ENCODE peak calls at places on chromosome 6, in ten cellular contexts. X is fibroblast of lung, I is ascending aorta, J is neural progenitor cell, V is cardiac muscle cell, O is stomach, Q is NB4, K is fibroblast of mammary gland, S is Peyer's patch, R is upper lobe of right lung. Z is an unnamed sample.

GRCh38 chr6:116278853-116279231 is 888 bp downstream of the TSPYL1 start:
- DNase-seq in O (no peak), S (no peak), J (no peak), I (no peak), K (peak), R (no peak), Q (no peak), X (peak), V (no peak), Z (no peak)

GRCh38 chr6:36241728-36242127 is 28.1 kb upstream of the PNPLA1 start:
- DNase-seq in V (no peak), K (peak), R (no peak), J (no peak), O (no peak), I (peak), Q (peak), S (no peak), X (peak), Z (peak)

GRCh38 chr6:33817520-33817919 is 13.7 kb upstream of the MLN start:
- DNase-seq in X (no peak), K (no peak), O (peak), J (no peak), R (no peak), I (no peak), V (no peak), S (no peak), Q (no peak), Z (no peak)

GRCh38 chr6:118318648-118319047 is 229.4 kb upstream of the PLN start:
- DNase-seq in J (no peak), Q (no peak), K (no peak), V (no peak), I (no peak), X (no peak), S (no peak), R (no peak), O (no peak), Z (no peak)

GRCh38 chr6:21582651-21583050 is 10.9 kb upstream of the SOX4 start:
- DNase-seq in R (no peak), S (no peak), I (no peak), X (no peak), O (no peak), J (no peak), K (peak), V (no peak), Q (no peak), Z (no peak)

GRCh38 chr6:118218156-118218555 is 311.1 kb downstream of the SLC35F1 start:
- DNase-seq in V (peak), S (no peak), O (no peak), X (no peak), K (no peak), R (no peak), J (no peak), Q (no peak), I (no peak), Z (no peak)

GRCh38 chr6:90643366-90643765 is 56.5 kb upstream of the MAP3K7 start:
- DNase-seq in Q (no peak), O (no peak), K (no peak), V (no peak), J (no peak), I (no peak), R (no peak), S (no peak), X (no peak), Z (no peak)

GRCh38 chr6:161618816-161619454 is 345.1 kb upstream of the AGPAT4 start:
- DNase-seq in V (peak), S (no peak), X (peak), O (no peak), R (no peak), K (peak), I (no peak), J (peak), Q (peak), Z (peak)

GRCh38 chr6:35237466-35237865 is 22.1 kb upstream of the ZNF76 start:
- DNase-seq in I (no peak), K (no peak), J (no peak), V (peak), O (no peak), X (no peak), S (no peak), R (no peak), Q (peak), Z (no peak)

GRCh38 chr6:40778918-40779317 is 191.8 kb upstream of the LRFN2 start:
- DNase-seq in I (no peak), X (no peak), J (no peak), V (no peak), Q (no peak), R (no peak), K (no peak), S (no peak), O (peak), Z (no peak)
- TF ChIP-seq CTCF in I (no peak), X (no peak), J (no peak), V (no peak), Q (no peak), R (no peak), K (no peak), S (no peak), O (no peak), Z (no peak)

DNA sequence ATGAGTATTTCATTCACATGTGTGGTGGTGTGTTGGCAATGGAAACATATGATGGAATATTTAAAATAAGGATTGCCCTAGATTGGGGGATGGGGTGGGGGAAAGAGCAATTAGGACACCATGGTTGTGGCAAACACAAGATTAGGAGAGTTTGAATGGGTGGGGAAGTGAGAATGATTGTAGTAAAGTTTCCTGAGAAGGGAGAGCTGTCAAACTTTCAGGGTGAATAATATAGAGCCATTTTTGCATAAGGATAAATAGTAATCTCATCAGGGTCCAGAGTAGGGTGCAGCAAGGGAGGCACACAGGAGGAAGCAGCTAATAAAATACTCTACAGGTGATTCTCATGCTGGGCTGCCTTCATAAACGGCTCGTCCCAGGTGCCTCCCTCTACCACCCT is 294.9 kb upstream of the MARCKS start:
- DNase-seq in K (no peak), Q (no peak), O (no peak), V (no peak), I (no peak), X (no peak), S (no peak), R (no peak), J (no peak), Z (no peak)
- H3K4me3 ChIP-seq in K (no peak), Q (no peak), O (no peak), V (no peak), I (no peak), X (no peak), S (no peak), R (no peak), J (no peak), Z (no peak)

GRCh38 chr6:1558388-1558787 is 51.3 kb upstream of the FOXC1 start:
- DNase-seq in S (no peak), O (no peak), Q (no peak), J (no peak), V (no peak), R (no peak), X (peak), K (peak), I (no peak), Z (no peak)

GRCh38 chr6:1554241-1554880 is 55.4 kb upstream of the FOXC1 start:
- DNase-seq in S (no peak), Q (peak), V (no peak), X (peak), J (peak), R (no peak), K (no peak), O (no peak), I (no peak), Z (peak)

GRCh38 chr6:1552296-1552761 is 57.4 kb upstream of the FOXC1 start:
- DNase-seq in K (peak), O (no peak), S (no peak), Q (peak), I (no peak), J (peak), R (no peak), V (no peak), X (peak), Z (peak)

GRCh38 chr6:1553562-1554088 is 56.1 kb upstream of the FOXC1 start:
- DNase-seq in I (no peak), R (no peak), O (no peak), J (no peak), K (peak), Q (peak), V (no peak), S (no peak), X (no peak), Z (no peak)

GRCh38 chr6:1554881-1555569 is 54.7 kb upstream of the FOXC1 start:
- DNase-seq in Q (peak), R (peak), X (peak), V (peak), J (peak), S (peak), I (peak), O (peak), K (peak), Z (peak)
- TF ChIP-seq CTCF in Q (peak), R (peak), X (peak), V (peak), J (peak), S (peak), I (peak), O (no peak), K (no peak), Z (peak)

GRCh38 chr6:8432614-8433013 is 2.7 kb downstream of the SLC35B3 start:
- DNase-seq in Q (no peak), V (no peak), S (no peak), R (no peak), K (peak), I (no peak), J (no peak), X (no peak), O (no peak), Z (no peak)
- H3K4me3 ChIP-seq in Q (peak), V (no peak), S (no peak), R (peak), K (no peak), I (no peak), J (no peak), X (peak), O (no peak), Z (no peak)

DNA sequence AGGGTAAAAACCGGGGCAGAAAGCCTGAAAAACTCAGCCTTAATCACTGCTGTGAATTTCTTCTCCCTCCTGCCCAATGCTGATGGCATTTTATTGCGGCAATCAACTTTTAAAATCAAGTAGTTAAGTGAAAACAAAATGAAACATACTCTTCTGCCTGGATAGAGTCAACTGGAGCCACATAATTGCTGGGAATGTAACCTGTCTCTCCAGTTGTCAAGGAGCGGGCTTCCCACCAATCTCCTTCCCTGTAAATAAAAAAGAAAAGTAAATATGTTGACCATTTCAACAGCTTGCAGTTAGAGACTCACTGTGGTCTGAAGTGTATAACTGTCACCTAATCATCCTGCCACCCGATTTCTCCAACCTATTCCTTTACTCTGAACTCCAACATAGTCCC is 102.1 kb upstream of the TRAF3IP2 start:
- DNase-seq in J (no peak), K (no peak), V (no peak), O (no peak), S (no peak), I (no peak), R (no peak), Q (no peak), X (no peak), Z (no peak)
- TF ChIP-seq CTCF in J (no peak), K (no peak), V (no peak), O (no peak), S (no peak), I (no peak), R (no peak), Q (no peak), X (no peak), Z (no peak)

GRCh38 chr6:5707646-5708045 is 299.1 kb downstream of the NRN1 start:
- DNase-seq in Q (no peak), V (no peak), X (no peak), S (no peak), K (no peak), I (peak), J (no peak), O (no peak), R (no peak), Z (no peak)
- H3K4me3 ChIP-seq in Q (no peak), V (no peak), X (no peak), S (no peak), K (no peak), I (no peak), J (no peak), O (no peak), R (no peak), Z (no peak)

GRCh38 chr6:122609881-122610689 is at the start of gene PKIB:
- DNase-seq in K (peak), O (peak), J (peak), V (peak), S (peak), R (peak), Q (no peak), I (peak), X (peak), Z (peak)
- TF ChIP-seq CTCF in K (no peak), O (no peak), J (peak), V (peak), S (peak), R (peak), Q (no peak), I (peak), X (peak), Z (peak)

GRCh38 chr6:28884423-28885148 is 39.2 kb downstream of the TRIM27 start:
- DNase-seq in K (no peak), V (no peak), I (no peak), R (no peak), O (no peak), X (no peak), S (peak), Q (peak), J (no peak), Z (no peak)

GRCh38 chr6:28880519-28880893 is 43.3 kb downstream of the TRIM27 start:
- DNase-seq in J (no peak), V (no peak), R (no peak), Q (no peak), X (no peak), K (no peak), S (no peak), I (no peak), O (no peak), Z (no peak)

GRCh38 chr6:28880894-28881780 is 42.6 kb downstream of the TRIM27 start:
- DNase-seq in X (peak), J (peak), O (peak), R (no peak), K (peak), I (peak), V (peak), S (peak), Q (peak), Z (peak)

GRCh38 chr6:28888097-28888496 is 35.7 kb downstream of the TRIM27 start:
- DNase-seq in S (no peak), V (no peak), Q (no peak), X (no peak), K (no peak), J (no peak), O (no peak), I (no peak), R (no peak), Z (no peak)

GRCh38 chr6:28885149-28885738 is 38.5 kb downstream of the TRIM27 start:
- DNase-seq in Q (no peak), S (no peak), O (no peak), K (no peak), I (no peak), X (no peak), V (no peak), R (no peak), J (no peak), Z (no peak)
- H3K4me3 ChIP-seq in Q (peak), S (no peak), O (no peak), K (no peak), I (no peak), X (no peak), V (no peak), R (no peak), J (no peak), Z (no peak)

GRCh38 chr6:24643925-24644324 is 2.1 kb downstream of the KIAA0319 start:
- DNase-seq in I (no peak), R (no peak), K (no peak), V (no peak), S (no peak), X (no peak), Q (no peak), O (no peak), J (no peak), Z (no peak)

GRCh38 chr6:24646771-24647170 is 780 bp upstream of the KIAA0319 start:
- DNase-seq in J (no peak), Q (no peak), X (no peak), V (no peak), O (no peak), K (peak), R (no peak), I (no peak), S (no peak), Z (no peak)

GRCh38 chr6:24642061-24642460 is 3.9 kb downstream of the KIAA0319 start:
- DNase-seq in I (no peak), J (no peak), S (no peak), R (no peak), K (no peak), O (no peak), Q (no peak), X (no peak), V (no peak), Z (no peak)

GRCh38 chr6:24648276-24648675 is 2.3 kb upstream of the KIAA0319 start:
- DNase-seq in S (no peak), X (no peak), R (no peak), K (no peak), I (no peak), J (no peak), O (no peak), Q (no peak), V (no peak), Z (no peak)

DNA sequence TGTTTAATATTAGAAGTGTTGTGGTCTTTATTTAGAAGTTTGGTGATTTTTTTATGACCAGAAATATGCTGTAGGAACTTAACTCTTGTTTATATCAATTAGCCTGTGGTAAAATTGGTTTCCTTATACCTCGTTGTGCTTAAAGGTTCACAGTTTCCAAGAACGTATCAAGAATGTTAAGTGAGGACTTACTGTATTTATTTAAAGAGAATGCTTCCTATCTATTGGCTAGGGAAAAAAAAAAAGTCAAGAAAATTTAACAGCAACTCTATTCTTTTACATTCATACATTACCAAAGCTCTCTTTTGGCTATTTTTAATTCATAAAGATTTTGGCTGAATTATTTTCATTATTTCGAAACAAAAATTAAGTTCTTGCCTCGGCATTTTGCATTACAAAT is 1.6 kb downstream of the KIAA0319 start:
- DNase-seq in J (no peak), Q (no peak), V (no peak), X (no peak), R (no peak), S (no peak), I (no peak), O (no peak), K (no peak), Z (no peak)
- TF ChIP-seq CTCF in J (no peak), Q (no peak), V (no peak), X (no peak), R (no peak), S (no peak), I (no peak), O (no peak), K (no peak), Z (no peak)

GRCh38 chr6:157022022-157022740 is 245.0 kb downstream of the ARID1B start:
- DNase-seq in X (peak), J (peak), Q (peak), S (peak), R (peak), V (peak), O (peak), I (peak), K (peak), Z (peak)
- H3K4me3 ChIP-seq in X (peak), J (peak), Q (peak), S (peak), R (peak), V (peak), O (peak), I (peak), K (peak), Z (peak)

Z was measured in AG10803.